ENCODE peak calls at places on chromosomes 7 and 10, in nine cellular contexts. G is cardiac fibroblast, E is tibial artery, K is OCI-LY7, Z is uterus, S is fibroblast of mammary gland, W is GM12865, C is kidney epithelial cell, I is fibroblast of the aortic adventitia. V is an unnamed sample.

GRCh38 chr7:50608196-50608906 is 43.1 kb upstream of the DDC start:
- DNase-seq in G (no peak), E (no peak), K (peak), Z (no peak), S (no peak), W (no peak), C (no peak), I (no peak), V (peak)

GRCh38 chr10:27240891-27241639 is 468 bp upstream of the ACBD5 start:
- DNase-seq in G (peak), E (no peak), K (peak), Z (peak), S (peak), W (peak), C (no peak), I (peak), V (peak)

GRCh38 chr10:21807162-21807561 is 196.4 kb downstream of the DNAJC1 start:
- DNase-seq in G (no peak), E (no peak), K (no peak), Z (no peak), S (no peak), W (no peak), C (no peak), I (no peak), V (no peak)

GRCh38 chr10:178208-178607 is 43.0 kb downstream of the ZMYND11 start:
- DNase-seq in G (peak), E (no peak), K (peak), Z (no peak), S (peak), W (peak), C (peak), I (peak), V (peak)

GRCh38 chr7:24337180-24337579 is 53.2 kb downstream of the NPY start:
- DNase-seq in G (no peak), E (no peak), K (no peak), Z (no peak), S (no peak), W (no peak), C (no peak), I (no peak), V (no peak)

GRCh38 chr10:33193867-33194521 is 140.5 kb downstream of the NRP1 start:
- DNase-seq in G (peak), E (peak), K (no peak), Z (no peak), S (peak), W (no peak), C (no peak), I (peak), V (peak)

GRCh38 chr10:23479798-23480473 is 41.1 kb downstream of the OTUD1 start:
- DNase-seq in G (no peak), E (no peak), K (no peak), Z (no peak), S (peak), W (no peak), C (no peak), I (no peak), V (no peak)

GRCh38 chr7:120370954-120371353 is 98.0 kb downstream of the KCND2 start:
- DNase-seq in G (no peak), E (no peak), K (peak), Z (no peak), S (no peak), W (peak), C (no peak), I (no peak), V (no peak)

GRCh38 chr10:3452683-3453388 is 280.3 kb upstream of the PITRM1 start:
- DNase-seq in G (peak), E (no peak), K (no peak), Z (no peak), S (peak), W (no peak), C (peak), I (peak), V (peak)

GRCh38 chr10:50605280-50606270 is 18.2 kb downstream of the SGMS1 start:
- DNase-seq in G (peak), E (no peak), K (no peak), Z (peak), S (peak), W (peak), C (peak), I (peak), V (peak)

GRCh38 chr7:27184342-27185012 is 555 bp downstream of the HOXA11 start:
- DNase-seq in G (peak), E (peak), K (no peak), Z (peak), S (peak), W (no peak), C (no peak), I (no peak), V (no peak)

GRCh38 chr10:30413996-30414576 is 19.9 kb upstream of the MAP3K8 start:
- DNase-seq in G (peak), E (no peak), K (peak), Z (no peak), S (peak), W (peak), C (no peak), I (peak), V (peak)

GRCh38 chr7:139339698-139340036 is 1.5 kb upstream of the FMC1 start:
- DNase-seq in G (no peak), E (no peak), K (no peak), Z (no peak), S (no peak), W (no peak), C (no peak), I (no peak), V (no peak)

GRCh38 chr7:127816354-127817190 is 164.6 kb downstream of the SND1 start:
- DNase-seq in G (no peak), E (no peak), K (no peak), Z (no peak), S (no peak), W (no peak), C (peak), I (no peak), V (no peak)

GRCh38 chr10:91208645-91209044 is 11.8 kb upstream of the PCGF5 start:
- DNase-seq in G (no peak), E (no peak), K (no peak), Z (no peak), S (no peak), W (no peak), C (no peak), I (no peak), V (no peak)

GRCh38 chr10:3090914-3091313 is 23.6 kb downstream of the PFKP start:
- DNase-seq in G (peak), E (peak), K (no peak), Z (peak), S (peak), W (no peak), C (peak), I (peak), V (peak)

GRCh38 chr7:77498659-77499379 is 38.3 kb upstream of the PTPN12 start:
- DNase-seq in G (no peak), E (no peak), K (no peak), Z (no peak), S (no peak), W (peak), C (no peak), I (no peak), V (no peak)

GRCh38 chr10:125159486-125159931 is 854 bp downstream of the CTBP2 start:
- DNase-seq in G (no peak), E (no peak), K (no peak), Z (peak), S (no peak), W (no peak), C (no peak), I (no peak), V (no peak)

GRCh38 chr10:10910634-10911033 is 107.0 kb upstream of the CELF2 start:
- DNase-seq in G (no peak), E (no peak), K (no peak), Z (no peak), S (peak), W (peak), C (no peak), I (no peak), V (no peak)

GRCh38 chr10:77498210-77498609 is 139.4 kb downstream of the KCNMA1 start:
- DNase-seq in G (no peak), E (peak), K (no peak), Z (no peak), S (no peak), W (no peak), C (no peak), I (no peak), V (no peak)

GRCh38 chr7:91767820-91768219 is 112.7 kb downstream of the MTERF1 start:
- DNase-seq in G (no peak), E (no peak), K (no peak), Z (no peak), S (no peak), W (no peak), C (no peak), I (no peak), V (no peak)

GRCh38 chr7:103117016-103117415 is 31.9 kb downstream of the NAPEPLD start:
- DNase-seq in G (no peak), E (no peak), K (no peak), Z (no peak), S (no peak), W (no peak), C (no peak), I (no peak), V (no peak)

GRCh38 chr10:79138449-79139123 is 69.8 kb downstream of the ZMIZ1 start:
- DNase-seq in G (no peak), E (no peak), K (no peak), Z (no peak), S (no peak), W (no peak), C (no peak), I (no peak), V (no peak)
- H3K4me3 ChIP-seq in G (no peak), E (no peak), K (no peak), Z (no peak), S (no peak), W (no peak), C (no peak), I (no peak), V (no peak)

GRCh38 chr7:143256325-143256724 is 6.9 kb upstream of the GSTK1 start:
- DNase-seq in G (no peak), E (no peak), K (no peak), Z (no peak), S (no peak), W (no peak), C (no peak), I (no peak), V (no peak)

GRCh38 chr7:143258830-143259229 is 4.4 kb upstream of the GSTK1 start:
- DNase-seq in G (no peak), E (no peak), K (no peak), Z (no peak), S (no peak), W (peak), C (no peak), I (peak), V (no peak)

GRCh38 chr7:143257501-143257900 is 5.7 kb upstream of the GSTK1 start:
- DNase-seq in G (no peak), E (no peak), K (no peak), Z (no peak), S (no peak), W (no peak), C (no peak), I (no peak), V (no peak)

GRCh38 chr7:143255564-143255963 is 7.7 kb upstream of the GSTK1 start:
- DNase-seq in G (peak), E (no peak), K (no peak), Z (no peak), S (no peak), W (no peak), C (no peak), I (no peak), V (no peak)

DNA sequence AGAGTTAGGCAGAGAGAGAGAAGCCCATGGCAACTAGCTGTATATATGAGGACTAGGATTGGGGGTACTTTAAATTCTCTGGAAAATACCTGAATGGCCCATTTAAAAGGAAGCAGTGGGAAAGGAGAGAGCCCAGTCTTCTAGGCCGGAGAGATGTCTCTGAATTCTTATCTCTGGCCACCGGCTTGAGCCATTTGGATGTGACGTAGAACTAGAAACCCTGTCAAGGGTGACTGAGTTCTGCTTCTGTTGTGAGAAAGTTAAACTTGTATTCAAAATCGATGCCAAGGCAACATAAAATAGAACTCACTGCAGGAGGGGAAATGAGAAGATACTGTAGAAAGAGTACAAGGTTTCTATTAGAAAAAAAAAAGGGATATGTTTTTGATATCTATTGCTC is 6.3 kb upstream of the GSTK1 start:
- DNase-seq in G (no peak), E (no peak), K (no peak), Z (no peak), S (no peak), W (peak), C (no peak), I (no peak), V (no peak)
- TF ChIP-seq CTCF in G (no peak), E (no peak), K (no peak), Z (no peak), S (no peak), W (no peak), C (no peak), I (no peak), V (no peak)

DNA sequence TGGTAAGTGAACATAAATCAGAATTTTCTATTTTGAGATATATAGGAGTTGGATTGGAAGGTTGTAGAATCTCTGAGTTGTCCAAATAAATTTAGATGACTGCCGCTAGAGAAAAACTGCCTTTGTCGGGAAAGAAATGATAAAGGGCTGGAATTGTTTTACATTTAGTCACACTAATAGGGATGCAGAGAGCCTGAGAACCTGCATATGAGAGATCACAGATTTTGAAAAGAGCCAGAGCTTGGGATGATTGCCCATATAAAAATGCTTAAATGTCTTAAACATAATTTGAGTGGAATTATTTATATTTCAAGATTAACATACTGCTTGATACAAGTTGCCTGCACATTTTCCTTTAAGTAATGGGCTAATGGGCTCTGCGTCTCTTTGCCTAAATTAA is 660.5 kb downstream of the NRG3 start:
- DNase-seq in G (no peak), E (no peak), K (no peak), Z (no peak), S (no peak), W (no peak), C (no peak), I (no peak), V (no peak)
- H3K4me3 ChIP-seq in G (no peak), E (no peak), K (no peak), Z (no peak), S (no peak), W (no peak), C (no peak), I (no peak), V (no peak)

GRCh38 chr10:79179404-79180309 is 110.9 kb downstream of the ZMIZ1 start:
- DNase-seq in G (no peak), E (no peak), K (peak), Z (no peak), S (no peak), W (no peak), C (no peak), I (no peak), V (peak)
- TF ChIP-seq CTCF in G (no peak), E (no peak), K (peak), Z (no peak), S (no peak), W (no peak), C (no peak), I (peak), V (no peak)

V was measured in astrocyte of the spinal cord.